ENCODE peak calls at places on chromosomes 3 and 15, in ten cellular contexts. B, Z, T, X, E, V, A, U, L and R are unnamed samples.

GRCh38 chr3:186653079-186653710 is 12.6 kb upstream of the HRG start:
- DNase-seq in B (no peak), Z (no peak), T (no peak), X (peak; percentile 82), E (no peak), V (no peak), A (no peak), U (no peak), L (no peak), R (no peak)

GRCh38 chr3:129461022-129461421 is 21.0 kb downstream of the IFT122 start:
- DNase-seq in B (no peak), Z (no peak), T (no peak), X (no peak), E (no peak), V (no peak), A (no peak), U (peak; percentile 77), L (no peak), R (no peak)

GRCh38 chr3:8145661-8146060 is 356.0 kb upstream of the LMCD1 start:
- DNase-seq in B (no peak), Z (no peak), T (no peak), X (no peak), E (no peak), V (no peak), A (no peak), U (no peak), L (no peak), R (no peak)

GRCh38 chr3:126897943-126898342 is 85.0 kb upstream of the PLXNA1 start:
- DNase-seq in B (no peak), Z (no peak), T (no peak), X (no peak), E (no peak), V (no peak), A (no peak), U (no peak), L (no peak), R (no peak)

GRCh38 chr3:151795276-151795675 is 18.6 kb upstream of the AADAC start:
- DNase-seq in B (no peak), Z (no peak), T (no peak), X (no peak), E (no peak), V (no peak), A (no peak), U (peak; percentile 76), L (no peak), R (no peak)

GRCh38 chr3:147422226-147422933 is 13.2 kb downstream of the ZIC1 start:
- DNase-seq in B (no peak), Z (no peak), T (no peak), X (no peak), E (no peak), V (no peak), A (no peak), U (no peak), L (no peak), R (no peak)

GRCh38 chr15:63350178-63350621 is 31.4 kb downstream of the CA12 start:
- DNase-seq in B (no peak), Z (no peak), T (no peak), X (no peak), E (no peak), V (peak; percentile 17), A (no peak), U (peak; percentile 39), L (no peak), R (no peak)

GRCh38 chr15:60379466-60380274 is 18.1 kb downstream of the ANXA2 start:
- DNase-seq in B (no peak), Z (no peak), T (no peak), X (no peak), E (no peak), V (no peak), A (no peak), U (peak; percentile 95), L (no peak), R (no peak)

GRCh38 chr15:98667521-98668179 is 19.3 kb downstream of the IGF1R start:
- DNase-seq in B (no peak), Z (no peak), T (no peak), X (no peak), E (no peak), V (no peak), A (no peak), U (no peak), L (no peak), R (no peak)